ENCODE peak calls at places on chromosomes 2 and 18, in six cellular contexts. B is HFFc6, K is activated B cell treated with CpG ODN at 0.5 μM for 24 hours, U is HCT116, V is A549, J is mesothelial cell of epicardium. I is an unnamed sample.
A peak's percentile ranks its signal among the peaks of the same experiment; 100 is the strongest.

GRCh38 chr18:45785015-45785597 is 40.4 kb upstream of the SIGLEC15 start:
- DNase-seq in V (no peak), K (no peak), U (no peak), B (no peak), J (no peak), I (no peak)

GRCh38 chr2:86297382-86298147 is 39.9 kb downstream of the REEP1 start:
- DNase-seq in V (peak; percentile 41), B (no peak), K (no peak), U (no peak), J (no peak), I (no peak)

GRCh38 chr18:44856157-44856556 is 175.5 kb downstream of the SETBP1 start:
- DNase-seq in U (no peak), V (no peak), K (no peak), J (no peak), B (no peak), I (no peak)

GRCh38 chr2:235026137-235026536 is 74.3 kb downstream of the SH3BP4 start:
- DNase-seq in K (no peak), J (no peak), U (peak; percentile 71), B (peak; percentile 75), V (peak; percentile 83), I (no peak)

GRCh38 chr2:226354434-226354833 is 445.2 kb downstream of the IRS1 start:
- DNase-seq in U (no peak), B (peak; percentile 50), J (no peak), K (no peak), V (no peak), I (no peak)

GRCh38 chr18:3218817-3219216 is 951 bp downstream of the MYOM1 start:
- DNase-seq in V (no peak), K (no peak), U (no peak), B (no peak), J (no peak), I (no peak)

GRCh38 chr18:23876921-23877320 is 137.6 kb upstream of the TTC39C start:
- DNase-seq in B (no peak), K (no peak), U (no peak), J (no peak), V (no peak), I (no peak)

GRCh38 chr2:237791977-237792727 is 6.4 kb upstream of the RBM44 start:
- DNase-seq in U (no peak), V (peak; percentile 13), B (peak; percentile 6), J (no peak), K (no peak), I (no peak)

DNA sequence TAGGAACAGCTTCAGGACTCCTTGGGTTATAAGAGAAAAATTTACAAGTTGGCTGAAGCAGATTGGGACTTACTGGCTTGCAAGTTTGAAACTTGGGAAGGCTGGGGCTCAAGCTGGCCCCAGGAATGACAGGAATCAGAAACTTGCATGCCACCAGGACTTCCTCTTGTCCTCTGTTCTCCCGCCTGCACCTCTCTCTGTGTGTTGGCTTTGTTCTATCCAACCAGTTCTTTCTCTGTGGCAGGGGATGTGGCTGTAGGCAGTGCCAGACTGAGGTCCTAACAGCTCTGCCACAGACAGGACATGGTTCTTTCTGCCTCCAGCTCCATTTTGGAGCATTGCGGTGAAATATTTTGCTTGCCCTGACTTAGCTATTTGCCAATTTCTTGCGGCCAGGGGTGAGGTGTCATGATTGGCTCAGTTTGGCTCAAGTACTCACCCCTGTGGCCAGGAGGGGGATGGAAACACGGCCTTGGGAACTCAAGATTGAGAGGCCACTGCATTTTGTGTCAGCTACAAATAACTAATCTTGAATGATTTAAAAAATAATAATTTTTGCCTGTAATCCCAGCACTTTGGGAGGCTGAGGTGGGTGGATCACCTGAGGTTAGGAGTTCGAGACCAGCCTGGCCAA is 48.9 kb downstream of the MEP1B start:
- DNase-seq in U (no peak), J (no peak), B (no peak), K (no peak), V (no peak), I (no peak)
- TF ChIP-seq CTCF in U (no peak), J (no peak), B (no peak), K (no peak), V (no peak), I (no peak)

GRCh38 chr18:33156906-33157470 is 283.5 kb downstream of the CCDC178 start:
- DNase-seq in V (no peak), U (no peak), B (no peak), K (no peak), J (no peak), I (no peak)

GRCh38 chr18:33154049-33154448 is 286.5 kb downstream of the CCDC178 start:
- DNase-seq in K (no peak), V (no peak), B (no peak), U (no peak), J (no peak), I (no peak)

GRCh38 chr18:33152376-33152775 is 288.1 kb downstream of the CCDC178 start:
- DNase-seq in V (no peak), J (no peak), U (no peak), B (no peak), K (no peak), I (no peak)

GRCh38 chr18:33159151-33159550 is 281.4 kb downstream of the CCDC178 start:
- DNase-seq in J (no peak), B (no peak), V (no peak), U (no peak), K (no peak), I (no peak)

GRCh38 chr18:33157893-33158292 is 282.6 kb downstream of the CCDC178 start:
- DNase-seq in V (no peak), J (no peak), B (no peak), U (no peak), K (no peak), I (no peak)
- TF ChIP-seq CTCF in V (no peak), J (no peak), B (no peak), U (no peak), K (no peak), I (no peak)

GRCh38 chr2:64831977-64832328 is 157.2 kb upstream of the SLC1A4 start:
- DNase-seq in J (no peak), K (no peak), B (no peak), V (no peak), U (no peak), I (no peak)
- TF ChIP-seq CTCF in J (no peak), K (no peak), B (no peak), V (peak; percentile 27), U (no peak), I (peak; percentile 12)

GRCh38 chr18:46916551-46917107 is 678 bp downstream of the PIAS2 start:
- DNase-seq in U (no peak), V (peak; percentile 14), J (peak; percentile 25), K (no peak), B (peak; percentile 16), I (no peak)

GRCh38 chr18:46920067-46920466 is 2.7 kb downstream of the KATNAL2 start:
- DNase-seq in K (no peak), U (no peak), V (no peak), B (no peak), J (no peak), I (no peak)

GRCh38 chr18:46915800-46916550 is 1.3 kb downstream of the PIAS2 start:
- DNase-seq in U (no peak), V (no peak), B (no peak), K (no peak), J (no peak), I (no peak)

GRCh38 chr18:46917808-46918600 is 602 bp downstream of the KATNAL2 start:
- DNase-seq in V (peak; percentile 10), J (no peak), U (no peak), B (peak; percentile 8), K (no peak), I (no peak)

DNA sequence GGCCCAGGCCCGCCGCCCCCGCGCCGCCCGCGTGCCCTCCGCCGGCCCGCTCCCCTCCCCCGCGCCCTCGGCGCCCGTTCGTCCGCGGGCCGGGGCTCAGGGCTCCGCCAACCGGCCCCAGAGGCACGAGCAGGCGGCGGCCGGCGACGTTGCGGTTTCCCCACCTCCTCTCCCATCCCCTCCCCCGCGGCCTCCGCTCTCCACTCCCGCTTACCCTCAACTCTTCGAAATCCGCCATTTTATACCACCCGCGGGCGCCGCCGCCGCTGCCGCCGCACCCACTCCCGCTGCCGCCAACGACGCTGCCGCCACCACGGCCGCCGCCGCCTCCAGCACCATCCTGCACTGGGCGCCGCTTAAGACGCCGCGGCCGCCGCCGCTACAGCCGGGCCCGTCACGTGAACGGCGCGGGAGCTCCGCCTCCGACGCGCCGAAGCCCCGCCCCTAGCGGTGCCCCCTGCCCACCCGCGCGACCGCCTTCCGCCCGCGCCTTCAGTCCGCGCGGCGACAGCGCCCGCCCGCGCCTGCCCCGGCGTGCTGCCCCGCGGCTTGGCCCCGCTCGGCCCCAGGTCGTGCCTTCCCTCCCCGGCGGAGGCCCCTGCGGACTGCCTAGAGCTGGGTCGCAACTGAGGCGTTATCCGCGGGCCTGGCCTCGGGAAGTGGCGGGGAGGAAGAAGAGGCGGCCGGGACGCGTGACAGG is at the start of the genes KATNAL2 and PIAS2:
- DNase-seq in J (peak; percentile 72), K (peak; percentile 85), B (peak; percentile 36), U (peak; percentile 21), V (peak; percentile 68), I (peak; percentile 55)
- TF ChIP-seq CTCF in J (no peak), K (no peak), B (no peak), U (no peak), V (no peak), I (no peak)

GRCh38 chr2:65146067-65146466 is 16.2 kb upstream of the RAB1A start:
- DNase-seq in J (no peak), U (no peak), V (no peak), K (no peak), B (no peak), I (no peak)

GRCh38 chr2:65144571-65144970 is 14.7 kb upstream of the RAB1A start:
- DNase-seq in U (no peak), K (no peak), B (no peak), V (no peak), J (no peak), I (no peak)

GRCh38 chr2:65137197-65137780 is 7.4 kb upstream of the RAB1A start:
- DNase-seq in B (no peak), V (no peak), K (no peak), J (no peak), U (no peak), I (no peak)

DNA sequence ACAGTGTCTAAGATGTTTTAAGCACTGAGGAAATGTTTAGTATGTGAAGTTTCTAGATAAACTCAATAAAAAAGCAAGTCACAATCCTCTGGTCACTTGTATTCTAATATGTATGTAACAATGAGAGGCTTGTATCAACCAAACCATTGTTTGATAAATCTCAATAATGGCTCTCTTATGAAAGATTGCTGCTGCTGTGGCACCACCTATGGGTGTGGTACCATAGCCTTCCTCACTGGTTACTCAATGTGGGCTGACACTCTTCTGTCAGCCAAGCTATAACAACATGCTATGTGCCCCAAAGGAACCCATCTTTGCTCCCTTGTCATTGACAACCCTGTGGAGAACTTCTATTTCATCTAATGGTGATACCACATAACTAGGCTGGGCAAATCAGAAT is 12.6 kb upstream of the RAB1A start:
- DNase-seq in B (no peak), K (no peak), V (peak; percentile 51), J (no peak), U (no peak), I (no peak)
- TF ChIP-seq CTCF in B (peak; percentile 28), K (no peak), V (peak; percentile 36), J (no peak), U (peak; percentile 53), I (peak; percentile 60)